ENCODE peak calls at places on chromosomes 7 and 10, in four cellular contexts. D is IMR-90; B is cardiac fibroblast; I is CD8-positive, alpha-beta T cell. P is an unnamed sample.

GRCh38 chr7:128947854-128948253 is 10.1 kb downstream of the IRF5 start:
- DNase-seq in D (peak; percentile 3), B (peak; percentile 7), I (no peak), P (no peak)

GRCh38 chr7:94062372-94062771 is 58.2 kb upstream of the BET1 start:
- DNase-seq in D (peak; percentile 47), B (peak; percentile 30), I (no peak), P (no peak)

GRCh38 chr10:95998274-95998673 is 45.1 kb upstream of the CCNJ start:
- DNase-seq in D (no peak), B (no peak), I (no peak), P (no peak)

GRCh38 chr10:97169911-97170693 is 15.7 kb downstream of the SLIT1 start:
- DNase-seq in D (no peak), B (no peak), I (no peak), P (no peak)

GRCh38 chr7:54072710-54073109 is 469.5 kb upstream of the VSTM2A start:
- DNase-seq in D (no peak), B (no peak), I (no peak), P (no peak)

GRCh38 chr7:36602975-36603887 is 121.1 kb downstream of the AOAH start:
- DNase-seq in D (no peak), B (no peak), I (no peak), P (no peak)

GRCh38 chr7:17095951-17096350 is 202.5 kb upstream of the AHR start:
- DNase-seq in D (no peak), B (no peak), I (no peak), P (no peak)

GRCh38 chr7:128891110-128891941 is 19.2 kb downstream of the KCP start:
- DNase-seq in D (no peak), B (no peak), I (no peak), P (no peak)

GRCh38 chr10:35822316-35822715 is 180.2 kb upstream of the FZD8 start:
- DNase-seq in D (peak; percentile 54), B (peak; percentile 76), I (no peak), P (peak; percentile 37)
- TF ChIP-seq CTCF in D (peak; percentile 23), B (peak; percentile 56), I (no peak), P (peak; percentile 29)

GRCh38 chr7:108417926-108418325 is 38.3 kb downstream of the NRCAM start:
- DNase-seq in D (no peak), B (peak; percentile 54), I (no peak), P (no peak)
- TF ChIP-seq CTCF in D (no peak), B (no peak), I (no peak), P (no peak)

GRCh38 chr10:88833722-88834121 is 17.9 kb downstream of the ANKRD22 start:
- DNase-seq in D (no peak), B (no peak), I (no peak), P (no peak)

GRCh38 chr10:88832376-88832775 is 19.3 kb downstream of the ANKRD22 start:
- DNase-seq in D (no peak), B (no peak), I (no peak), P (no peak)

GRCh38 chr10:88833156-88833555 is 18.5 kb downstream of the ANKRD22 start:
- DNase-seq in D (no peak), B (no peak), I (no peak), P (no peak)

GRCh38 chr10:88835910-88836221 is 15.8 kb downstream of the ANKRD22 start:
- DNase-seq in D (no peak), B (no peak), I (no peak), P (no peak)

DNA sequence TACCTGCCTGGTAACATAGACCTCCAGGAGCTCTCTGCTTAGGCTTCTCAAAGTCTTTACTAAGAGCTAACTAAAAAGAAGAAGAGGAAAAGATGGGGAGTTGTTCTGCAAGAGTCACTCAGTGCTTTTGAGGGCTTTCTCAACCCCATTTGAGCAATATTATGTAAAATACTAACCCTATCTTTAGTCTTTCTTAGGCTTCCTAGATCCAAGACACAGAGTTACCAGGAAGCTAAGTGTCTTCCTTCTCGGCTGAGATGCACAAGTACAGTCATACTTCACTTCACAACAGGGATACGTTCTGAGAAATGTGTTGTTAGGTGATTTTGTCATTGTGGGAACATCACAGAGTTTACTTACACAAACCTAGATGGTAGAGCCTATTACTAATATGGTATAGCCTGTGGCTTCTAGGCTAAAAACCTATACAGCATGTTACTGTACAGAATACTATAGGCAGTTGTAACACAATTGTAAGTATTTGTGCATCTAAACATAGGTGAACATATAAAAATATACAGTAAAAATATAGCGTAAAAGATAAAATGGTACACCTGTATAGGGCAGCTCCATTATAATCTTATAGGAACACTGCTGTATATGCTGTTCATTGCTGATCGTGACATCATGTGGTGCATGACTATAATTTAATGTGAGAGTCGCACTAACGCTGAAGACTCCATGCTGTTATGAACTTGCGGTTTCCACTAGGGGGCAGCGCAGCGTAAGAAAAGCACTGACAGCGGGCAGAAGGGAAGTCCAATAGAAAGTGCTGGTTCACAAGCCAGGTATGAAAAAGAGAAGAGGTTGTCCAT is 16.3 kb downstream of the ANKRD22 start:
- DNase-seq in D (peak; percentile 89), B (peak; percentile 93), I (peak; percentile 91), P (peak; percentile 69)
- TF ChIP-seq CTCF in D (peak; percentile 96), B (peak; percentile 77), I (peak; percentile 78), P (peak; percentile 84)

GRCh38 chr10:132738454-132739224 is 47.3 kb downstream of the NKX6-2 start:
- DNase-seq in D (no peak), B (no peak), I (no peak), P (no peak)
- TF ChIP-seq CTCF in D (no peak), B (no peak), I (no peak), P (no peak)

DNA sequence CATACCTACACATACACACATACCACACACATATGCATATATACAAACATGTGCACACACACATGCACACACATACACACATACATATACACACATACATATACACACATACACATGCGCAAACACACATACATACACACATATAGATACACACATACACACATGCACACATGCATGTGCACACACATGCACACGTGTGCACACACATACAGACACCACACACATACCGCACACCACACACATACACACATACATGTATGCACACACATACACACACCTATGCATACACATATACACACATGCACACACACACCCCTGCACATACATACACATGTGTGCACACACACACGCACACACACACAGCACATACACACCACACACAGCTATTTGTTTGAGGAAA is 236.5 kb downstream of the WDR11 start:
- DNase-seq in D (no peak), B (no peak), I (no peak), P (no peak)
- TF ChIP-seq CTCF in D (no peak), B (no peak), I (no peak), P (no peak)

GRCh38 chr7:74525140-74525539 is 71.4 kb downstream of the GTF2IRD1 start:
- DNase-seq in D (no peak), B (no peak), I (no peak), P (no peak)
- TF ChIP-seq CTCF in D (no peak), B (no peak), I (no peak), P (no peak)

GRCh38 chr7:106582365-106582764 is 78.6 kb downstream of the CCDC71L start:
- DNase-seq in D (no peak), B (no peak), I (no peak), P (no peak)
- TF ChIP-seq CTCF in D (no peak), B (no peak), I (no peak), P (no peak)

GRCh38 chr10:92727141-92727540 is 37.4 kb downstream of the HHEX start:
- DNase-seq in D (no peak), B (no peak), I (no peak), P (no peak)

GRCh38 chr10:92729886-92730285 is 40.1 kb downstream of the HHEX start:
- DNase-seq in D (no peak), B (no peak), I (no peak), P (no peak)

GRCh38 chr10:92722349-92722748 is 32.6 kb downstream of the HHEX start:
- DNase-seq in D (no peak), B (no peak), I (no peak), P (no peak)

GRCh38 chr10:92732958-92733357 is 43.2 kb downstream of the HHEX start:
- DNase-seq in D (no peak), B (no peak), I (no peak), P (no peak)

DNA sequence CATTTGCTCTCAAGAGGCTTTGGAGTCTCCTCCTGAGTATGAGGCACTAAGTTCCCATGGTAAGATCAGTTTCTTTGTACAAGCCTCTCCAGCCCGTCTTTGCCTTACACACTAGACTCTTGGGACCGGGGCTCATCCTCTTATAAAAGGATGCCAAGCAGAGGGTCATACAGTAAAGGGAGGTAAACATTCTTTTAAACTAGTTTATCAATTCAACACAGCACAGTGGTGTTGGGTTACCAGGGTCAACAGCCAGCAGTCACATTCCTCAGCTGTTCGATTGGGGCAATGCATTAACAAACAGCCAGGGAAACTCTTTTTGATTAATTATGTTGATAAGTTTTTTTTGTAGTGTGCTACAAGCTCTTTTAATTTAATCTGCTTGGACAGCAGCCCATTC is 37.8 kb downstream of the HHEX start:
- DNase-seq in D (no peak), B (no peak), I (no peak), P (no peak)
- TF ChIP-seq CTCF in D (no peak), B (no peak), I (no peak), P (no peak)

GRCh38 chr10:18582803-18583202 is 68.6 kb downstream of the NSUN6 start:
- DNase-seq in D (peak; percentile 11), B (peak; percentile 28), I (no peak), P (no peak)

GRCh38 chr10:18577823-18578685 is 73.3 kb downstream of the NSUN6 start:
- DNase-seq in D (no peak), B (no peak), I (no peak), P (no peak)

GRCh38 chr10:18583575-18584270 is 67.7 kb downstream of the NSUN6 start:
- DNase-seq in D (no peak), B (peak; percentile 38), I (no peak), P (no peak)
- TF ChIP-seq CTCF in D (peak; percentile 26), B (peak; percentile 27), I (peak; percentile 26), P (no peak)

GRCh38 chr7:139108256-139109187 is 998 bp downstream of the ZC3HAV1 start:
- DNase-seq in D (peak; percentile 4), B (peak; percentile 30), I (no peak), P (no peak)
- TF ChIP-seq CTCF in D (no peak), B (no peak), I (no peak), P (no peak)

P was measured in AG09319.